ENCODE peak calls at places on chromosome 7, in five cellular contexts. One of them, this sample, is unnamed.

GRCh38 chr7:158111556-158111880 is 476.1 kb downstream of the PTPRN2 start:
- DNase-seq in K562: no peak
- DNase-seq in H1: no peak
- DNase-seq in SK-N-SH: no peak
- DNase-seq in GM12878: no peak
- DNase-seq in this sample: no peak

GRCh38 chr7:10325395-10325794 is 648.3 kb upstream of the PHF14 start:
- DNase-seq in K562: no peak
- DNase-seq in H1: no peak
- DNase-seq in SK-N-SH: no peak
- DNase-seq in GM12878: no peak
- DNase-seq in this sample: no peak

GRCh38 chr7:24824400-24824799 is 67.1 kb upstream of the GSDME start:
- DNase-seq in K562: no peak
- DNase-seq in H1: no peak
- DNase-seq in SK-N-SH: no peak
- DNase-seq in GM12878: no peak
- DNase-seq in this sample: no peak

GRCh38 chr7:32155712-32156111 is 85.5 kb upstream of the PDE1C start:
- DNase-seq in K562: no peak
- DNase-seq in H1: no peak
- DNase-seq in SK-N-SH: no peak
- DNase-seq in GM12878: no peak
- DNase-seq in this sample: no peak

GRCh38 chr7:112510743-112511110 is 29.9 kb downstream of the LSMEM1 start:
- DNase-seq in K562: no peak
- DNase-seq in H1: no peak
- DNase-seq in SK-N-SH: no peak
- DNase-seq in GM12878: no peak
- DNase-seq in this sample: no peak

GRCh38 chr7:82319674-82320118 is 123.9 kb downstream of the CACNA2D1 start:
- DNase-seq in K562: no peak
- DNase-seq in H1: no peak
- DNase-seq in SK-N-SH: peak; percentile 83
- DNase-seq in GM12878: no peak
- DNase-seq in this sample: no peak

GRCh38 chr7:84073476-84073875 is 121.1 kb downstream of the SEMA3A start:
- DNase-seq in K562: no peak
- DNase-seq in H1: no peak
- DNase-seq in SK-N-SH: no peak
- DNase-seq in GM12878: no peak
- DNase-seq in this sample: no peak

GRCh38 chr7:68676789-68677535 is 921.3 kb upstream of the AUTS2 start:
- DNase-seq in K562: no peak
- DNase-seq in H1: no peak
- DNase-seq in SK-N-SH: no peak
- DNase-seq in GM12878: no peak
- DNase-seq in this sample: no peak

GRCh38 chr7:127780489-127780888 is 128.5 kb downstream of the SND1 start:
- DNase-seq in K562: no peak
- DNase-seq in H1: no peak
- DNase-seq in SK-N-SH: no peak
- DNase-seq in GM12878: no peak
- DNase-seq in this sample: no peak

GRCh38 chr7:109879429-109879828 is 1211.5 kb upstream of the LRRN3 start:
- DNase-seq in K562: no peak
- DNase-seq in H1: no peak
- DNase-seq in SK-N-SH: no peak
- DNase-seq in GM12878: no peak
- DNase-seq in this sample: no peak

GRCh38 chr7:5478568-5479045 is 55.0 kb upstream of the TNRC18 start:
- DNase-seq in K562: no peak
- DNase-seq in H1: no peak
- DNase-seq in SK-N-SH: peak; percentile 71
- DNase-seq in GM12878: no peak
- DNase-seq in this sample: no peak

GRCh38 chr7:113143486-113144257 is 25.3 kb upstream of the SMIM30 start:
- DNase-seq in K562: no peak
- DNase-seq in H1: no peak
- DNase-seq in SK-N-SH: no peak
- DNase-seq in GM12878: peak; percentile 25
- DNase-seq in this sample: no peak

GRCh38 chr7:128053023-128053422 is 21.8 kb upstream of the LRRC4 start:
- DNase-seq in K562: peak; percentile 49
- DNase-seq in H1: no peak
- DNase-seq in SK-N-SH: peak; percentile 56
- DNase-seq in GM12878: no peak
- DNase-seq in this sample: no peak

GRCh38 chr7:81470084-81470723 is 299.6 kb downstream of the HGF start:
- DNase-seq in K562: peak; percentile 54
- DNase-seq in H1: peak; percentile 25
- DNase-seq in SK-N-SH: peak; percentile 53
- DNase-seq in GM12878: no peak
- DNase-seq in this sample: peak; percentile 58

GRCh38 chr7:126845331-126845730 is 407.4 kb downstream of the GRM8 start:
- DNase-seq in K562: no peak
- DNase-seq in H1: no peak
- DNase-seq in SK-N-SH: no peak
- DNase-seq in GM12878: no peak
- DNase-seq in this sample: no peak

GRCh38 chr7:130961128-130961601 is 227.2 kb upstream of the KLF14 start:
- DNase-seq in K562: peak; percentile 35
- DNase-seq in H1: no peak
- DNase-seq in SK-N-SH: no peak
- DNase-seq in GM12878: peak; percentile 98
- DNase-seq in this sample: no peak

GRCh38 chr7:158029431-158029938 is 558.1 kb downstream of the PTPRN2 start:
- DNase-seq in K562: no peak
- DNase-seq in H1: no peak
- DNase-seq in SK-N-SH: no peak
- DNase-seq in GM12878: no peak
- DNase-seq in this sample: no peak

GRCh38 chr7:37201003-37201875 is 247.4 kb downstream of the ELMO1 start:
- DNase-seq in K562: peak; percentile 73
- DNase-seq in H1: no peak
- DNase-seq in SK-N-SH: peak; percentile 83
- DNase-seq in GM12878: no peak
- DNase-seq in this sample: peak; percentile 85

GRCh38 chr7:27239780-27240731 is 2.5 kb upstream of the EVX1 start:
- DNase-seq in K562: no peak
- DNase-seq in H1: no peak
- DNase-seq in SK-N-SH: no peak
- DNase-seq in GM12878: no peak
- DNase-seq in this sample: no peak

GRCh38 chr7:6159524-6160011 is 112.9 kb downstream of the CYTH3 start:
- DNase-seq in K562: no peak
- DNase-seq in H1: no peak
- DNase-seq in SK-N-SH: peak; percentile 75
- DNase-seq in GM12878: no peak
- DNase-seq in this sample: no peak

GRCh38 chr7:80520199-80520598 is 8.3 kb upstream of the GNAT3 start:
- DNase-seq in K562: no peak
- DNase-seq in H1: no peak
- DNase-seq in SK-N-SH: no peak
- DNase-seq in GM12878: no peak
- DNase-seq in this sample: no peak

GRCh38 chr7:76294344-76295024 is 8.0 kb upstream of the HSPB1 start:
- DNase-seq in K562: peak; percentile 86
- DNase-seq in H1: no peak
- DNase-seq in SK-N-SH: peak; percentile 92
- DNase-seq in GM12878: no peak
- DNase-seq in this sample: no peak

GRCh38 chr7:29606287-29606721 is 42.7 kb downstream of the PRR15 start:
- DNase-seq in K562: peak; percentile 62
- DNase-seq in H1: no peak
- DNase-seq in SK-N-SH: peak; percentile 39
- DNase-seq in GM12878: no peak
- DNase-seq in this sample: no peak

GRCh38 chr7:77247206-77247850 is 47.7 kb upstream of the FGL2 start:
- DNase-seq in K562: peak; percentile 82
- DNase-seq in H1: peak; percentile 56
- DNase-seq in SK-N-SH: peak; percentile 72
- DNase-seq in GM12878: peak; percentile 76
- DNase-seq in this sample: peak; percentile 85

GRCh38 chr7:85172530-85172941 is 14.3 kb downstream of the SEMA3D start:
- DNase-seq in K562: no peak
- DNase-seq in H1: no peak
- DNase-seq in SK-N-SH: no peak
- DNase-seq in GM12878: no peak
- DNase-seq in this sample: no peak

GRCh38 chr7:107922891-107923290 is 31.9 kb downstream of the DLD start:
- DNase-seq in K562: no peak
- DNase-seq in H1: no peak
- DNase-seq in SK-N-SH: no peak
- DNase-seq in GM12878: no peak
- DNase-seq in this sample: no peak

GRCh38 chr7:859368-860030 is 16.9 kb upstream of the GET4 start:
- DNase-seq in K562: no peak
- DNase-seq in H1: no peak
- DNase-seq in SK-N-SH: no peak
- DNase-seq in GM12878: no peak
- DNase-seq in this sample: no peak

GRCh38 chr7:98312201-98312600 is 30.7 kb downstream of the BRI3 start:
- DNase-seq in K562: no peak
- DNase-seq in H1: no peak
- DNase-seq in SK-N-SH: no peak
- DNase-seq in GM12878: no peak
- DNase-seq in this sample: no peak

GRCh38 chr7:23893172-23893941 is 183.3 kb downstream of the STK31 start:
- DNase-seq in K562: no peak
- DNase-seq in H1: no peak
- DNase-seq in SK-N-SH: peak; percentile 67
- DNase-seq in GM12878: no peak
- DNase-seq in this sample: no peak

GRCh38 chr7:50627824-50628361 is 62.7 kb upstream of the DDC start:
- DNase-seq in K562: no peak
- DNase-seq in H1: no peak
- DNase-seq in SK-N-SH: peak; percentile 61
- DNase-seq in GM12878: no peak
- DNase-seq in this sample: no peak

GRCh38 chr7:96636342-96636865 is 73.2 kb downstream of the SEM1 start:
- DNase-seq in K562: no peak
- DNase-seq in H1: no peak
- DNase-seq in SK-N-SH: no peak
- DNase-seq in GM12878: no peak
- DNase-seq in this sample: no peak

GRCh38 chr7:73773700-73774517 is 3.8 kb upstream of the CLDN3 start:
- DNase-seq in K562: no peak
- DNase-seq in H1: no peak
- DNase-seq in SK-N-SH: no peak
- DNase-seq in GM12878: no peak
- DNase-seq in this sample: no peak

GRCh38 chr7:73778801-73779389 is 8.8 kb upstream of the CLDN3 start:
- DNase-seq in K562: no peak
- DNase-seq in H1: no peak
- DNase-seq in SK-N-SH: no peak
- DNase-seq in GM12878: no peak
- DNase-seq in this sample: no peak

GRCh38 chr7:73774923-73775322 is 4.9 kb upstream of the CLDN3 start:
- DNase-seq in K562: peak; percentile 73
- DNase-seq in H1: no peak
- DNase-seq in SK-N-SH: no peak
- DNase-seq in GM12878: no peak
- DNase-seq in this sample: no peak

GRCh38 chr7:73779517-73779916 is 9.4 kb upstream of the CLDN3 start:
- DNase-seq in K562: no peak
- DNase-seq in H1: no peak
- DNase-seq in SK-N-SH: no peak
- DNase-seq in GM12878: no peak
- DNase-seq in this sample: no peak
- TF ChIP-seq YY1 in K562: no peak
- TF ChIP-seq YY1 in H1: no peak
- TF ChIP-seq YY1 in SK-N-SH: no peak
- TF ChIP-seq YY1 in GM12878: no peak
- TF ChIP-seq YY1 in this sample: no peak

GRCh38 chr7:22697897-22698645 is 28.9 kb upstream of the IL6 start:
- DNase-seq in K562: no peak
- DNase-seq in H1: no peak
- DNase-seq in SK-N-SH: no peak
- DNase-seq in GM12878: peak; percentile 45
- DNase-seq in this sample: no peak
- H3K4me3 ChIP-seq in K562: no peak overlapping the region
- H3K4me3 ChIP-seq in H1: no peak overlapping the region
- H3K4me3 ChIP-seq in SK-N-SH: no peak overlapping the region
- H3K4me3 ChIP-seq in GM12878: no peak overlapping the region
- H3K4me3 ChIP-seq in this sample: no peak overlapping the region

GRCh38 chr7:46322937-46323336 is 401.9 kb upstream of the IGFBP3 start:
- DNase-seq in K562: no peak
- DNase-seq in H1: no peak
- DNase-seq in SK-N-SH: no peak
- DNase-seq in GM12878: no peak
- DNase-seq in this sample: no peak
- TF ChIP-seq YY1 in K562: no peak
- TF ChIP-seq YY1 in H1: no peak
- TF ChIP-seq YY1 in SK-N-SH: no peak
- TF ChIP-seq YY1 in GM12878: no peak
- TF ChIP-seq YY1 in this sample: no peak

GRCh38 chr7:141699860-141700259 is 2.1 kb downstream of the DENND11 start:
- DNase-seq in K562: no peak
- DNase-seq in H1: no peak
- DNase-seq in SK-N-SH: no peak
- DNase-seq in GM12878: no peak
- DNase-seq in this sample: no peak

GRCh38 chr7:141701489-141702046 is 398 bp downstream of the DENND11 start:
- DNase-seq in K562: peak; percentile 13
- DNase-seq in H1: no peak
- DNase-seq in SK-N-SH: peak; percentile 89
- DNase-seq in GM12878: peak; percentile 20
- DNase-seq in this sample: no peak

GRCh38 chr7:141700848-141701371 is 1.1 kb downstream of the DENND11 start:
- DNase-seq in K562: no peak
- DNase-seq in H1: no peak
- DNase-seq in SK-N-SH: peak; percentile 36
- DNase-seq in GM12878: no peak
- DNase-seq in this sample: no peak

GRCh38 chr7:141702047-141702567 is at the start of gene DENND11:
- DNase-seq in K562: peak; percentile 61
- DNase-seq in H1: no peak
- DNase-seq in SK-N-SH: peak; percentile 97
- DNase-seq in GM12878: no peak
- DNase-seq in this sample: no peak

DNA sequence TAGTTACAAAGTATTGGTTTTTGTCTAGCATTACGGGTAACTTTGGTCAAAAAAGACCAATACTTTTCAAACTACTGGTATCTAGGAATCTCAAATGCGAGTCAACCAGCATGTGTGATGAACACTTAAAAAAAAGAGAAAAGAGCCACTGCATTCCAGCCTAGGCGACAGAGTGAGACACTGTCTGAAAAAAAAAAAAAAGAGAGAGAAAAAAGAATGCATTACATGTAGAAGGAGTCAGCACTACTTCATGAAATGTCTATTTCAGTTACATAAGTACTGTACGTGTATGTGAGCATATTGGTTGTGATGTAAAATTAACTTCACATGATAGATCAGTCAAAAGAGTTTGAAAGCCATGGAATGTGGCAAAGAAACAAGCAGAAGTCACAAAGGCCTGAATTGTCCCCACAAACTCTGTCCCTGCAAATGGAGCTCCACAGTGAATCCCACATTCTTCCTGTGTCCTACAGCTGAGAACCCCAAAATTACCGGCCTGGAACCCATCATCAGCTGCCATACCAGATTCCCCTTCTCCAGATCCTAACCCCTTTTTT is 1.6 kb downstream of the DENND11 start:
- DNase-seq in K562: no peak
- DNase-seq in H1: no peak
- DNase-seq in SK-N-SH: no peak
- DNase-seq in GM12878: no peak
- DNase-seq in this sample: no peak
- H3K4me3 ChIP-seq in K562: no peak overlapping the region
- H3K4me3 ChIP-seq in H1: peak overlapping the region; percentile 73
- H3K4me3 ChIP-seq in SK-N-SH: peak overlapping the region; percentile 81
- H3K4me3 ChIP-seq in GM12878: peak overlapping the region; percentile 97
- H3K4me3 ChIP-seq in this sample: peak overlapping the region; percentile 30